ENCODE peak calls at places on chromosomes 12 and 14, in nine cellular contexts. One of them, this sample, is unnamed.

GRCh38 chr12:54032627-54033100 is at the start of gene HOXC5:
- DNase-seq in fibroblast of the aortic adventitia: peak
- DNase-seq in testis: peak
- DNase-seq in stomach: peak
- DNase-seq in sigmoid colon: peak
- DNase-seq in A549: peak
- DNase-seq in WTC11: peak
- DNase-seq in IMR-90: peak
- DNase-seq in left ventricle myocardium inferior: peak
- DNase-seq in this sample: peak

GRCh38 chr14:22691171-22691570 is 47.0 kb upstream of the OR6J1 start:
- DNase-seq in sigmoid colon: no peak
- DNase-seq in IMR-90: peak
- DNase-seq in testis: no peak
- DNase-seq in left ventricle myocardium inferior: no peak
- DNase-seq in stomach: no peak
- DNase-seq in fibroblast of the aortic adventitia: peak
- DNase-seq in A549: no peak
- DNase-seq in WTC11: no peak
- DNase-seq in this sample: no peak

GRCh38 chr14:99348816-99349609 is 77.0 kb upstream of the BCL11B start:
- DNase-seq in A549: no peak
- DNase-seq in fibroblast of the aortic adventitia: no peak
- DNase-seq in left ventricle myocardium inferior: no peak
- DNase-seq in WTC11: no peak
- DNase-seq in testis: no peak
- DNase-seq in stomach: no peak
- DNase-seq in IMR-90: no peak
- DNase-seq in sigmoid colon: peak
- DNase-seq in this sample: peak

GRCh38 chr14:53153702-53154112 is 584 bp upstream of the DDHD1 start:
- DNase-seq in fibroblast of the aortic adventitia: no peak
- DNase-seq in testis: no peak
- DNase-seq in stomach: no peak
- DNase-seq in A549: no peak
- DNase-seq in left ventricle myocardium inferior: no peak
- DNase-seq in sigmoid colon: no peak
- DNase-seq in IMR-90: no peak
- DNase-seq in WTC11: no peak
- DNase-seq in this sample: no peak

GRCh38 chr14:72605096-72605920 is 288.6 kb downstream of the DPF3 start:
- DNase-seq in stomach: no peak
- DNase-seq in fibroblast of the aortic adventitia: no peak
- DNase-seq in IMR-90: no peak
- DNase-seq in left ventricle myocardium inferior: no peak
- DNase-seq in testis: no peak
- DNase-seq in sigmoid colon: no peak
- DNase-seq in A549: no peak
- DNase-seq in WTC11: no peak
- DNase-seq in this sample: no peak

GRCh38 chr12:117692512-117692911 is 276.3 kb downstream of the KSR2 start:
- DNase-seq in IMR-90: no peak
- DNase-seq in A549: no peak
- DNase-seq in testis: no peak
- DNase-seq in WTC11: no peak
- DNase-seq in fibroblast of the aortic adventitia: no peak
- DNase-seq in stomach: no peak
- DNase-seq in left ventricle myocardium inferior: no peak
- DNase-seq in sigmoid colon: no peak
- DNase-seq in this sample: no peak

GRCh38 chr14:104978774-104979691 is 859 bp upstream of the AHNAK2 start:
- DNase-seq in A549: no peak
- DNase-seq in stomach: no peak
- DNase-seq in IMR-90: no peak
- DNase-seq in fibroblast of the aortic adventitia: no peak
- DNase-seq in sigmoid colon: peak
- DNase-seq in WTC11: peak
- DNase-seq in testis: no peak
- DNase-seq in left ventricle myocardium inferior: no peak
- DNase-seq in this sample: no peak

GRCh38 chr12:42360747-42361403 is 34.9 kb downstream of the PPHLN1 start:
- DNase-seq in sigmoid colon: no peak
- DNase-seq in left ventricle myocardium inferior: no peak
- DNase-seq in WTC11: no peak
- DNase-seq in testis: no peak
- DNase-seq in stomach: no peak
- DNase-seq in A549: no peak
- DNase-seq in fibroblast of the aortic adventitia: no peak
- DNase-seq in IMR-90: peak
- DNase-seq in this sample: peak

GRCh38 chr12:110050927-110051326 is 2.6 kb upstream of the C12orf76 start:
- DNase-seq in testis: no peak
- DNase-seq in fibroblast of the aortic adventitia: no peak
- DNase-seq in IMR-90: no peak
- DNase-seq in WTC11: no peak
- DNase-seq in sigmoid colon: no peak
- DNase-seq in stomach: no peak
- DNase-seq in left ventricle myocardium inferior: no peak
- DNase-seq in A549: no peak
- DNase-seq in this sample: no peak

GRCh38 chr12:110965574-110965973 is 45.2 kb upstream of the MYL2 start:
- DNase-seq in WTC11: no peak
- DNase-seq in sigmoid colon: no peak
- DNase-seq in fibroblast of the aortic adventitia: no peak
- DNase-seq in testis: peak
- DNase-seq in A549: no peak
- DNase-seq in stomach: no peak
- DNase-seq in left ventricle myocardium inferior: no peak
- DNase-seq in IMR-90: no peak
- DNase-seq in this sample: no peak

GRCh38 chr12:116172224-116172849 is 105.2 kb downstream of the MED13L start:
- DNase-seq in fibroblast of the aortic adventitia: no peak
- DNase-seq in testis: no peak
- DNase-seq in IMR-90: no peak
- DNase-seq in A549: no peak
- DNase-seq in WTC11: no peak
- DNase-seq in sigmoid colon: no peak
- DNase-seq in stomach: no peak
- DNase-seq in left ventricle myocardium inferior: no peak
- DNase-seq in this sample: no peak

GRCh38 chr12:80200414-80200813 is 101.1 kb downstream of the OTOGL start:
- DNase-seq in IMR-90: no peak
- DNase-seq in sigmoid colon: no peak
- DNase-seq in A549: no peak
- DNase-seq in testis: no peak
- DNase-seq in fibroblast of the aortic adventitia: no peak
- DNase-seq in WTC11: no peak
- DNase-seq in left ventricle myocardium inferior: no peak
- DNase-seq in stomach: no peak
- DNase-seq in this sample: no peak

GRCh38 chr14:102509744-102510615 is at the start of gene ANKRD9:
- DNase-seq in WTC11: peak
- DNase-seq in fibroblast of the aortic adventitia: peak
- DNase-seq in sigmoid colon: peak
- DNase-seq in stomach: peak
- DNase-seq in IMR-90: peak
- DNase-seq in A549: peak
- DNase-seq in testis: peak
- DNase-seq in left ventricle myocardium inferior: peak
- DNase-seq in this sample: peak

GRCh38 chr12:76341436-76342030 is 6.7 kb downstream of the BBS10 start:
- DNase-seq in IMR-90: peak
- DNase-seq in sigmoid colon: no peak
- DNase-seq in left ventricle myocardium inferior: no peak
- DNase-seq in WTC11: no peak
- DNase-seq in testis: no peak
- DNase-seq in stomach: no peak
- DNase-seq in fibroblast of the aortic adventitia: peak
- DNase-seq in A549: no peak
- DNase-seq in this sample: no peak

GRCh38 chr12:65859519-65859918 is 35.2 kb downstream of the HMGA2 start:
- DNase-seq in A549: no peak
- DNase-seq in fibroblast of the aortic adventitia: no peak
- DNase-seq in sigmoid colon: no peak
- DNase-seq in testis: no peak
- DNase-seq in left ventricle myocardium inferior: no peak
- DNase-seq in IMR-90: peak
- DNase-seq in WTC11: no peak
- DNase-seq in stomach: no peak
- DNase-seq in this sample: no peak

GRCh38 chr14:47676301-47676617 is 854 bp upstream of the MDGA2 start:
- DNase-seq in testis: no peak
- DNase-seq in fibroblast of the aortic adventitia: no peak
- DNase-seq in sigmoid colon: no peak
- DNase-seq in IMR-90: no peak
- DNase-seq in A549: no peak
- DNase-seq in stomach: no peak
- DNase-seq in WTC11: no peak
- DNase-seq in left ventricle myocardium inferior: no peak
- DNase-seq in this sample: no peak

GRCh38 chr14:47675489-47676300 is at the start of gene MDGA2:
- DNase-seq in fibroblast of the aortic adventitia: no peak
- DNase-seq in A549: peak
- DNase-seq in left ventricle myocardium inferior: no peak
- DNase-seq in WTC11: peak
- DNase-seq in testis: peak
- DNase-seq in sigmoid colon: no peak
- DNase-seq in IMR-90: no peak
- DNase-seq in stomach: no peak
- DNase-seq in this sample: peak

GRCh38 chr14:47678157-47678556 is 2.8 kb upstream of the MDGA2 start:
- DNase-seq in WTC11: no peak
- DNase-seq in sigmoid colon: no peak
- DNase-seq in stomach: no peak
- DNase-seq in testis: no peak
- DNase-seq in left ventricle myocardium inferior: no peak
- DNase-seq in fibroblast of the aortic adventitia: no peak
- DNase-seq in IMR-90: no peak
- DNase-seq in A549: no peak
- DNase-seq in this sample: no peak

GRCh38 chr14:47675239-47675488 is 241 bp downstream of the MDGA2 start:
- DNase-seq in stomach: no peak
- DNase-seq in sigmoid colon: no peak
- DNase-seq in A549: no peak
- DNase-seq in WTC11: no peak
- DNase-seq in IMR-90: no peak
- DNase-seq in testis: no peak
- DNase-seq in fibroblast of the aortic adventitia: no peak
- DNase-seq in left ventricle myocardium inferior: no peak
- DNase-seq in this sample: no peak

GRCh38 chr14:47678993-47679392 is 3.6 kb upstream of the MDGA2 start:
- DNase-seq in sigmoid colon: no peak
- DNase-seq in left ventricle myocardium inferior: no peak
- DNase-seq in stomach: no peak
- DNase-seq in WTC11: no peak
- DNase-seq in testis: no peak
- DNase-seq in fibroblast of the aortic adventitia: no peak
- DNase-seq in IMR-90: no peak
- DNase-seq in A549: no peak
- DNase-seq in this sample: no peak
- TF ChIP-seq CTCF in sigmoid colon: no peak
- TF ChIP-seq CTCF in left ventricle myocardium inferior: no peak
- TF ChIP-seq CTCF in stomach: no peak
- TF ChIP-seq CTCF in WTC11: no peak
- TF ChIP-seq CTCF in testis: no peak
- TF ChIP-seq CTCF in fibroblast of the aortic adventitia: no peak
- TF ChIP-seq CTCF in IMR-90: no peak
- TF ChIP-seq CTCF in A549: no peak
- TF ChIP-seq CTCF in this sample: no peak

GRCh38 chr12:96401061-96401871 is 1.0 kb upstream of the CDK17 start:
- DNase-seq in left ventricle myocardium inferior: no peak
- DNase-seq in fibroblast of the aortic adventitia: peak
- DNase-seq in WTC11: no peak
- DNase-seq in A549: peak
- DNase-seq in testis: peak
- DNase-seq in stomach: no peak
- DNase-seq in sigmoid colon: no peak
- DNase-seq in IMR-90: peak
- DNase-seq in this sample: peak
- TF ChIP-seq CTCF in left ventricle myocardium inferior: peak
- TF ChIP-seq CTCF in fibroblast of the aortic adventitia: peak
- TF ChIP-seq CTCF in WTC11: no peak
- TF ChIP-seq CTCF in A549: peak
- TF ChIP-seq CTCF in testis: peak
- TF ChIP-seq CTCF in stomach: no peak
- TF ChIP-seq CTCF in sigmoid colon: peak
- TF ChIP-seq CTCF in IMR-90: peak
- TF ChIP-seq CTCF in this sample: peak

GRCh38 chr12:79121486-79121885 is 256.9 kb downstream of the SYT1 start:
- DNase-seq in IMR-90: no peak
- DNase-seq in sigmoid colon: no peak
- DNase-seq in stomach: no peak
- DNase-seq in fibroblast of the aortic adventitia: peak
- DNase-seq in left ventricle myocardium inferior: no peak
- DNase-seq in A549: peak
- DNase-seq in WTC11: peak
- DNase-seq in testis: no peak
- DNase-seq in this sample: peak
- TF ChIP-seq CTCF in IMR-90: peak
- TF ChIP-seq CTCF in sigmoid colon: no peak
- TF ChIP-seq CTCF in stomach: no peak
- TF ChIP-seq CTCF in fibroblast of the aortic adventitia: peak
- TF ChIP-seq CTCF in left ventricle myocardium inferior: peak
- TF ChIP-seq CTCF in A549: peak
- TF ChIP-seq CTCF in WTC11: peak
- TF ChIP-seq CTCF in testis: peak
- TF ChIP-seq CTCF in this sample: peak

GRCh38 chr12:69569236-69569635 is 16.0 kb upstream of the CCT2 start:
- DNase-seq in IMR-90: peak
- DNase-seq in stomach: no peak
- DNase-seq in WTC11: no peak
- DNase-seq in A549: no peak
- DNase-seq in left ventricle myocardium inferior: no peak
- DNase-seq in sigmoid colon: no peak
- DNase-seq in testis: no peak
- DNase-seq in fibroblast of the aortic adventitia: peak
- DNase-seq in this sample: no peak

GRCh38 chr12:69563166-69563762 is 22.0 kb upstream of the CCT2 start:
- DNase-seq in WTC11: no peak
- DNase-seq in A549: no peak
- DNase-seq in testis: no peak
- DNase-seq in stomach: no peak
- DNase-seq in IMR-90: no peak
- DNase-seq in fibroblast of the aortic adventitia: no peak
- DNase-seq in left ventricle myocardium inferior: no peak
- DNase-seq in sigmoid colon: no peak
- DNase-seq in this sample: no peak

GRCh38 chr12:69570000-69570516 is 15.2 kb upstream of the CCT2 start:
- DNase-seq in WTC11: no peak
- DNase-seq in sigmoid colon: no peak
- DNase-seq in A549: peak
- DNase-seq in fibroblast of the aortic adventitia: no peak
- DNase-seq in testis: no peak
- DNase-seq in left ventricle myocardium inferior: no peak
- DNase-seq in stomach: no peak
- DNase-seq in IMR-90: no peak
- DNase-seq in this sample: no peak

GRCh38 chr12:69570545-69571399 is 14.5 kb upstream of the CCT2 start:
- DNase-seq in stomach: peak
- DNase-seq in WTC11: peak
- DNase-seq in testis: peak
- DNase-seq in IMR-90: peak
- DNase-seq in A549: peak
- DNase-seq in fibroblast of the aortic adventitia: peak
- DNase-seq in left ventricle myocardium inferior: no peak
- DNase-seq in sigmoid colon: peak
- DNase-seq in this sample: peak

GRCh38 chr12:69566603-69567002 is 18.7 kb upstream of the CCT2 start:
- DNase-seq in sigmoid colon: no peak
- DNase-seq in IMR-90: no peak
- DNase-seq in WTC11: no peak
- DNase-seq in testis: no peak
- DNase-seq in left ventricle myocardium inferior: no peak
- DNase-seq in A549: no peak
- DNase-seq in stomach: no peak
- DNase-seq in fibroblast of the aortic adventitia: no peak
- DNase-seq in this sample: no peak
- TF ChIP-seq CTCF in sigmoid colon: no peak
- TF ChIP-seq CTCF in IMR-90: no peak
- TF ChIP-seq CTCF in WTC11: no peak
- TF ChIP-seq CTCF in testis: no peak
- TF ChIP-seq CTCF in left ventricle myocardium inferior: no peak
- TF ChIP-seq CTCF in A549: no peak
- TF ChIP-seq CTCF in stomach: no peak
- TF ChIP-seq CTCF in fibroblast of the aortic adventitia: no peak
- TF ChIP-seq CTCF in this sample: peak